ENCODE peak calls at places on chromosomes 16 and 17, in five cellular contexts. One of them, this sample, is unnamed.
A peak's percentile ranks its signal among the peaks of the same experiment; 100 is the strongest.

GRCh38 chr17:58315281-58315711 is 13.3 kb downstream of the TSPOAP1 start:
- DNase-seq in WTC11: no peak
- DNase-seq in BJ: no peak
- DNase-seq in foreskin keratinocyte: no peak
- DNase-seq in bronchial epithelial cell: no peak
- DNase-seq in this sample: no peak

GRCh38 chr17:2792541-2793169 is 3.6 kb upstream of the RAP1GAP2 start:
- DNase-seq in BJ: no peak
- DNase-seq in WTC11: no peak
- DNase-seq in bronchial epithelial cell: no peak
- DNase-seq in foreskin keratinocyte: no peak
- DNase-seq in this sample: peak; percentile 41

GRCh38 chr17:68418876-68419275 is 38.4 kb downstream of the WIPI1 start:
- DNase-seq in foreskin keratinocyte: no peak
- DNase-seq in WTC11: no peak
- DNase-seq in bronchial epithelial cell: no peak
- DNase-seq in BJ: no peak
- DNase-seq in this sample: no peak

GRCh38 chr17:77512062-77512946 is 371.5 kb downstream of the SEC14L1 start:
- DNase-seq in foreskin keratinocyte: no peak
- DNase-seq in BJ: no peak
- DNase-seq in bronchial epithelial cell: peak; percentile 17
- DNase-seq in WTC11: no peak
- DNase-seq in this sample: peak; percentile 14

GRCh38 chr16:69338557-69339288 is 641 bp downstream of the COG8 start:
- DNase-seq in bronchial epithelial cell: no peak
- DNase-seq in BJ: no peak
- DNase-seq in foreskin keratinocyte: no peak
- DNase-seq in WTC11: no peak
- DNase-seq in this sample: no peak

GRCh38 chr16:17412221-17412620 is 58.5 kb downstream of the XYLT1 start:
- DNase-seq in bronchial epithelial cell: no peak
- DNase-seq in WTC11: no peak
- DNase-seq in foreskin keratinocyte: no peak
- DNase-seq in BJ: no peak
- DNase-seq in this sample: no peak

GRCh38 chr16:19168173-19169080 is at the start of gene SYT17:
- DNase-seq in BJ: no peak
- DNase-seq in WTC11: peak; percentile 35
- DNase-seq in foreskin keratinocyte: no peak
- DNase-seq in bronchial epithelial cell: no peak
- DNase-seq in this sample: no peak

GRCh38 chr16:67101301-67101675 is 8.5 kb upstream of the PHAF1 start:
- DNase-seq in bronchial epithelial cell: no peak
- DNase-seq in foreskin keratinocyte: no peak
- DNase-seq in WTC11: no peak
- DNase-seq in BJ: peak; percentile 36
- DNase-seq in this sample: no peak

GRCh38 chr17:50272711-50273653 is 1.3 kb upstream of the TMEM92 start:
- DNase-seq in BJ: no peak
- DNase-seq in WTC11: peak; percentile 84
- DNase-seq in bronchial epithelial cell: no peak
- DNase-seq in foreskin keratinocyte: no peak
- DNase-seq in this sample: no peak

DNA sequence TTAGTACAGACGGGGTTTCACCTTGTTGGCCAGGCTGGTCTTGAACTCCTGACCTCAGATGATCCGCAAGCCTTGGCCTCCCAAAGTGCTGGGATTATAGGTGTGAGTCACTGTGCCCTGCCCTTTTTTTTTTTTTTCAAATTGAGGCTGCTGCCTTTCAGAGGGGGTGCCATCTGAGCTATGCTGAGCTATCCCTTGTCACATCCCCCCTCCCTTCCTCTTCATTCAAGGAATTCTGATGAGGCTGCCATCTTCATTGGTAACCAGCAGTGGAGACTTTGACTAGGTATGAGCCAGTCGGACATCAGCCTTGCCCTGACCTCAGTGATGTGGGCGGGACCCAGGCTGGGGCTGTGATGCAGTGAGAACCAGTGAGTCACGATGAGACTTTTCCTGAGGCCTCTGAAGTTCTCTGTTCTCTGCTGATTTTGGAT is 24.4 kb upstream of the GPT2 start:
- DNase-seq in BJ: no peak
- DNase-seq in foreskin keratinocyte: peak; percentile 87
- DNase-seq in WTC11: no peak
- DNase-seq in bronchial epithelial cell: peak; percentile 95
- DNase-seq in this sample: peak; percentile 89
- TF ChIP-seq CTCF in BJ: no peak
- TF ChIP-seq CTCF in foreskin keratinocyte: no peak
- TF ChIP-seq CTCF in WTC11: no peak
- TF ChIP-seq CTCF in bronchial epithelial cell: no peak
- TF ChIP-seq CTCF in this sample: no peak

GRCh38 chr17:34899892-34900291 is 61.4 kb downstream of the CCT6B start:
- DNase-seq in BJ: no peak
- DNase-seq in bronchial epithelial cell: no peak
- DNase-seq in foreskin keratinocyte: no peak
- DNase-seq in WTC11: no peak
- DNase-seq in this sample: no peak
- TF ChIP-seq CTCF in BJ: no peak
- TF ChIP-seq CTCF in bronchial epithelial cell: no peak
- TF ChIP-seq CTCF in foreskin keratinocyte: no peak
- TF ChIP-seq CTCF in WTC11: no peak
- TF ChIP-seq CTCF in this sample: no peak

GRCh38 chr16:28204622-28205021 is 7.1 kb downstream of the XPO6 start:
- DNase-seq in WTC11: no peak
- DNase-seq in BJ: no peak
- DNase-seq in bronchial epithelial cell: no peak
- DNase-seq in foreskin keratinocyte: no peak
- DNase-seq in this sample: no peak

GRCh38 chr16:28200661-28201060 is 11.1 kb downstream of the XPO6 start:
- DNase-seq in bronchial epithelial cell: no peak
- DNase-seq in WTC11: no peak
- DNase-seq in foreskin keratinocyte: no peak
- DNase-seq in BJ: no peak
- DNase-seq in this sample: no peak

GRCh38 chr16:28204211-28204610 is 7.6 kb downstream of the XPO6 start:
- DNase-seq in WTC11: no peak
- DNase-seq in foreskin keratinocyte: no peak
- DNase-seq in BJ: no peak
- DNase-seq in bronchial epithelial cell: no peak
- DNase-seq in this sample: no peak

GRCh38 chr16:28205117-28205899 is 6.5 kb downstream of the XPO6 start:
- DNase-seq in bronchial epithelial cell: no peak
- DNase-seq in foreskin keratinocyte: no peak
- DNase-seq in BJ: no peak
- DNase-seq in WTC11: no peak
- DNase-seq in this sample: no peak

DNA sequence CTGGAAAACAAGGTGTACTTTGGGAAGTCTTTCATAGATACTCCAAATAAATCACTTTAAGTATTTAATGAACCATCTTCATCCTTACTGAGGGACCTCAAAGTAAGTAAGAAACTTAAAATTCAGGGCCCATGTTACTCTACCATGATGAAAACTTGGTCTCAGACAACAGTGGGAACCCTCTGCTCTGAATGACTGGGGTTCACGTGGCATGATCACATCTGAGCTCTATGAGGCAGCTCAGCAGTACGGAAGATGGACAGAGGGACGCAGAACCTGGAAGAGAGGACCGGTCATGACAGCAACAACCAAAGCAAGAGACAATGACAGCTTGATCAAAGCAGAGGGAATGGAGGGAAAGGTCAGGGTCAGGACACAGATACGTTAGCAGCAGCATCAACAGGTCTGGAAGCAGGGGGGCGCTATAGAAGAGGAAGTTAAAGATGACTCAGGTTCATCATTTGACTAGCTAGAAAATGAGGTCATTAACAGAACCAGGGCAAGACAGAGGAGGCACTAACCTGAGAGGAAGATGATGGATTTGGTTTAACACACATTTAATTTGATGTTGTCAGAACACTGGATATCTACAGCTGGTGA is 9.5 kb downstream of the XPO6 start:
- DNase-seq in WTC11: no peak
- DNase-seq in bronchial epithelial cell: no peak
- DNase-seq in foreskin keratinocyte: no peak
- DNase-seq in BJ: no peak
- DNase-seq in this sample: peak; percentile 64
- TF ChIP-seq CTCF in WTC11: no peak
- TF ChIP-seq CTCF in bronchial epithelial cell: no peak
- TF ChIP-seq CTCF in foreskin keratinocyte: peak; percentile 38
- TF ChIP-seq CTCF in BJ: no peak
- TF ChIP-seq CTCF in this sample: peak; percentile 26

GRCh38 chr16:81190667-81191066 is 47.8 kb upstream of the BCO1 start:
- DNase-seq in bronchial epithelial cell: peak; percentile 21
- DNase-seq in foreskin keratinocyte: no peak
- DNase-seq in BJ: no peak
- DNase-seq in WTC11: no peak
- DNase-seq in this sample: no peak
- TF ChIP-seq CTCF in bronchial epithelial cell: no peak
- TF ChIP-seq CTCF in foreskin keratinocyte: no peak
- TF ChIP-seq CTCF in BJ: no peak
- TF ChIP-seq CTCF in WTC11: no peak
- TF ChIP-seq CTCF in this sample: no peak

GRCh38 chr17:9571201-9571600 is 4.4 kb downstream of the STX8 start:
- DNase-seq in BJ: no peak
- DNase-seq in foreskin keratinocyte: no peak
- DNase-seq in bronchial epithelial cell: no peak
- DNase-seq in WTC11: no peak
- DNase-seq in this sample: no peak

GRCh38 chr17:9568957-9569588 is 6.5 kb downstream of the STX8 start:
- DNase-seq in BJ: no peak
- DNase-seq in foreskin keratinocyte: no peak
- DNase-seq in bronchial epithelial cell: no peak
- DNase-seq in WTC11: no peak
- DNase-seq in this sample: no peak

GRCh38 chr17:9566067-9566466 is 9.6 kb downstream of the STX8 start:
- DNase-seq in foreskin keratinocyte: no peak
- DNase-seq in bronchial epithelial cell: no peak
- DNase-seq in BJ: no peak
- DNase-seq in WTC11: no peak
- DNase-seq in this sample: no peak

GRCh38 chr17:9564104-9564503 is 11.5 kb downstream of the STX8 start:
- DNase-seq in bronchial epithelial cell: no peak
- DNase-seq in BJ: no peak
- DNase-seq in foreskin keratinocyte: no peak
- DNase-seq in WTC11: no peak
- DNase-seq in this sample: no peak

GRCh38 chr17:9568004-9568403 is 7.6 kb downstream of the STX8 start:
- DNase-seq in BJ: no peak
- DNase-seq in bronchial epithelial cell: no peak
- DNase-seq in foreskin keratinocyte: no peak
- DNase-seq in WTC11: no peak
- DNase-seq in this sample: no peak
- TF ChIP-seq CTCF in BJ: no peak
- TF ChIP-seq CTCF in bronchial epithelial cell: no peak
- TF ChIP-seq CTCF in foreskin keratinocyte: no peak
- TF ChIP-seq CTCF in WTC11: no peak
- TF ChIP-seq CTCF in this sample: no peak

GRCh38 chr17:28228109-28228840 is 90.7 kb upstream of the TMEM97 start:
- DNase-seq in WTC11: no peak
- DNase-seq in BJ: no peak
- DNase-seq in foreskin keratinocyte: no peak
- DNase-seq in bronchial epithelial cell: no peak
- DNase-seq in this sample: no peak
- TF ChIP-seq CTCF in WTC11: no peak
- TF ChIP-seq CTCF in BJ: peak; percentile 20
- TF ChIP-seq CTCF in foreskin keratinocyte: peak; percentile 38
- TF ChIP-seq CTCF in bronchial epithelial cell: peak; percentile 38
- TF ChIP-seq CTCF in this sample: no peak